ENCODE peak calls at places on chromosome 6, in six cellular contexts. G, X, F, L, H and A are unnamed samples.

GRCh38 chr6:167750956-167751358 is 75.8 kb upstream of the AFDN start:
- DNase-seq in X (no peak), F (no peak), L (no peak), H (no peak), G (no peak), A (no peak)

GRCh38 chr6:1321715-1322114 is 9.8 kb downstream of the FOXQ1 start:
- DNase-seq in H (no peak), G (no peak), L (no peak), X (no peak), F (no peak), A (no peak)

GRCh38 chr6:98586163-98586562 is 248.2 kb upstream of the POU3F2 start:
- DNase-seq in L (no peak), F (peak), H (no peak), G (no peak), X (no peak), A (no peak)

GRCh38 chr6:10140824-10141223 is 274.1 kb downstream of the TFAP2A start:
- DNase-seq in H (no peak), L (no peak), G (no peak), X (no peak), F (peak), A (no peak)

GRCh38 chr6:52053038-52053704 is 34.2 kb downstream of the PKHD1 start:
- DNase-seq in H (no peak), F (no peak), G (peak), L (no peak), X (no peak), A (no peak)

GRCh38 chr6:113287396-113287795 is 569.7 kb upstream of the MARCKS start:
- DNase-seq in L (no peak), G (no peak), F (no peak), X (no peak), H (no peak), A (no peak)

GRCh38 chr6:112480551-112480950 is 133.4 kb downstream of the RFPL4B start:
- DNase-seq in G (no peak), L (no peak), H (no peak), X (no peak), F (no peak), A (no peak)

GRCh38 chr6:130840050-130840449 is 12.8 kb downstream of the SMLR1 start:
- DNase-seq in X (no peak), L (no peak), H (no peak), G (no peak), F (no peak), A (no peak)

GRCh38 chr6:93992976-93993375 is 573.6 kb upstream of the EPHA7 start:
- DNase-seq in G (no peak), L (no peak), X (no peak), H (no peak), F (no peak), A (no peak)

GRCh38 chr6:100173211-100173610 is 179.2 kb upstream of the MCHR2 start:
- DNase-seq in F (no peak), X (no peak), H (no peak), L (no peak), G (no peak), A (no peak)

GRCh38 chr6:170165085-170165484 is 125.8 kb downstream of the DLL1 start:
- DNase-seq in G (no peak), F (no peak), L (no peak), H (no peak), X (no peak), A (no peak)

GRCh38 chr6:165774903-165775608 is 112.0 kb upstream of the PDE10A start:
- DNase-seq in G (no peak), L (no peak), H (no peak), F (peak), X (no peak), A (no peak)

GRCh38 chr6:166595061-166595780 is 8.7 kb upstream of the RAMACL start:
- DNase-seq in L (peak), X (no peak), F (no peak), H (no peak), G (no peak), A (no peak)

GRCh38 chr6:96814581-96814980 is 22.7 kb downstream of the GPR63 start:
- DNase-seq in G (no peak), X (no peak), F (no peak), L (no peak), H (no peak), A (no peak)

GRCh38 chr6:18121580-18122127 is 823 bp downstream of the NHLRC1 start:
- DNase-seq in F (no peak), H (no peak), L (no peak), G (no peak), X (no peak), A (no peak)

GRCh38 chr6:105301072-105301503 is 101.8 kb downstream of the PREP start:
- DNase-seq in L (no peak), X (no peak), F (no peak), G (no peak), H (no peak), A (no peak)

GRCh38 chr6:78810146-78810545 is 57.2 kb upstream of the IRAK1BP1 start:
- DNase-seq in L (no peak), H (no peak), F (peak), G (no peak), X (no peak), A (no peak)

GRCh38 chr6:140208286-140208685 is 833.8 kb upstream of the CITED2 start:
- DNase-seq in F (peak), X (no peak), G (no peak), H (no peak), L (no peak), A (no peak)

GRCh38 chr6:34383171-34383631 is 9.3 kb downstream of the NUDT3 start:
- DNase-seq in X (no peak), H (no peak), L (no peak), G (no peak), F (no peak), A (no peak)

GRCh38 chr6:147285087-147285855 is 81.1 kb downstream of the STXBP5 start:
- DNase-seq in L (no peak), H (no peak), F (peak), G (no peak), X (no peak), A (no peak)

GRCh38 chr6:154962751-154963150 is 32.4 kb upstream of the TIAM2 start:
- DNase-seq in F (no peak), H (no peak), G (no peak), X (no peak), L (no peak), A (no peak)

GRCh38 chr6:1223312-1223603 is 88.6 kb upstream of the FOXQ1 start:
- DNase-seq in X (no peak), H (no peak), F (no peak), L (no peak), G (no peak), A (no peak)

GRCh38 chr6:8589941-8590676 is 154.8 kb upstream of the SLC35B3 start:
- DNase-seq in H (no peak), G (no peak), F (no peak), L (no peak), X (no peak), A (no peak)

GRCh38 chr6:85452441-85452881 is 2.6 kb downstream of the NT5E start:
- DNase-seq in F (no peak), L (no peak), H (no peak), X (no peak), G (no peak), A (no peak)